ENCODE peak calls at places on chromosomes 1 and 21, in nine cellular contexts. One of them, this sample, is unnamed.
A peak's percentile ranks its signal among the peaks of the same experiment; 100 is the strongest.

GRCh38 chr1:166064951-166065350 is 101.8 kb downstream of the FAM78B start:
- DNase-seq in mesothelial cell of epicardium: no peak
- DNase-seq in naive B cell: no peak
- DNase-seq in lung microvascular endothelial cell: no peak
- DNase-seq in activated CD8-positive, alpha-beta memory T cell treated with anti-CD3 and anti-CD28 coated beads, Interleukin-2, amount 50 U/mL, for 48 hours: no peak
- DNase-seq in activated T-helper 1 cell treated with anti-CD3 and anti-CD28 coated beads, Interleukin-12 subunit alpha, Interleukin-12 subunit beta, Interleukin-2, Interleukin-4 antibody, amounts not matched to agents 30 ng/mL and 10 ng/mL and 1 ng/mL, durations not matched to agents 14 hours and 24 hours and 36 hours: no peak
- DNase-seq in mammary epithelial cell: no peak
- DNase-seq in left ventricle myocardium inferior: no peak
- DNase-seq in hippocampal formation: no peak
- DNase-seq in this sample: no peak

GRCh38 chr1:163308811-163309210 is 12.9 kb upstream of the NUF2 start:
- DNase-seq in mesothelial cell of epicardium: no peak
- DNase-seq in naive B cell: no peak
- DNase-seq in lung microvascular endothelial cell: no peak
- DNase-seq in activated CD8-positive, alpha-beta memory T cell treated with anti-CD3 and anti-CD28 coated beads, Interleukin-2, amount 50 U/mL, for 48 hours: no peak
- DNase-seq in activated T-helper 1 cell treated with anti-CD3 and anti-CD28 coated beads, Interleukin-12 subunit alpha, Interleukin-12 subunit beta, Interleukin-2, Interleukin-4 antibody, amounts not matched to agents 30 ng/mL and 10 ng/mL and 1 ng/mL, durations not matched to agents 14 hours and 24 hours and 36 hours: no peak
- DNase-seq in mammary epithelial cell: no peak
- DNase-seq in left ventricle myocardium inferior: no peak
- DNase-seq in hippocampal formation: no peak
- DNase-seq in this sample: no peak

GRCh38 chr21:17270234-17270633 is 242.6 kb upstream of the CXADR start:
- DNase-seq in mesothelial cell of epicardium: no peak
- DNase-seq in naive B cell: no peak
- DNase-seq in lung microvascular endothelial cell: peak; percentile 14
- DNase-seq in activated CD8-positive, alpha-beta memory T cell treated with anti-CD3 and anti-CD28 coated beads, Interleukin-2, amount 50 U/mL, for 48 hours: no peak
- DNase-seq in activated T-helper 1 cell treated with anti-CD3 and anti-CD28 coated beads, Interleukin-12 subunit alpha, Interleukin-12 subunit beta, Interleukin-2, Interleukin-4 antibody, amounts not matched to agents 30 ng/mL and 10 ng/mL and 1 ng/mL, durations not matched to agents 14 hours and 24 hours and 36 hours: no peak
- DNase-seq in mammary epithelial cell: peak; percentile 13
- DNase-seq in left ventricle myocardium inferior: peak; percentile 20
- DNase-seq in hippocampal formation: no peak
- DNase-seq in this sample: peak; percentile 19

GRCh38 chr1:107181253-107181977 is 40.6 kb downstream of the NTNG1 start:
- DNase-seq in mesothelial cell of epicardium: no peak
- DNase-seq in naive B cell: no peak
- DNase-seq in lung microvascular endothelial cell: no peak
- DNase-seq in activated CD8-positive, alpha-beta memory T cell treated with anti-CD3 and anti-CD28 coated beads, Interleukin-2, amount 50 U/mL, for 48 hours: no peak
- DNase-seq in activated T-helper 1 cell treated with anti-CD3 and anti-CD28 coated beads, Interleukin-12 subunit alpha, Interleukin-12 subunit beta, Interleukin-2, Interleukin-4 antibody, amounts not matched to agents 30 ng/mL and 10 ng/mL and 1 ng/mL, durations not matched to agents 14 hours and 24 hours and 36 hours: no peak
- DNase-seq in mammary epithelial cell: no peak
- DNase-seq in left ventricle myocardium inferior: no peak
- DNase-seq in hippocampal formation: no peak
- DNase-seq in this sample: no peak

GRCh38 chr1:159935719-159936283 is 9.6 kb downstream of the IGSF9 start:
- DNase-seq in mesothelial cell of epicardium: no peak
- DNase-seq in naive B cell: no peak
- DNase-seq in lung microvascular endothelial cell: no peak
- DNase-seq in activated CD8-positive, alpha-beta memory T cell treated with anti-CD3 and anti-CD28 coated beads, Interleukin-2, amount 50 U/mL, for 48 hours: no peak
- DNase-seq in activated T-helper 1 cell treated with anti-CD3 and anti-CD28 coated beads, Interleukin-12 subunit alpha, Interleukin-12 subunit beta, Interleukin-2, Interleukin-4 antibody, amounts not matched to agents 30 ng/mL and 10 ng/mL and 1 ng/mL, durations not matched to agents 14 hours and 24 hours and 36 hours: no peak
- DNase-seq in mammary epithelial cell: no peak
- DNase-seq in left ventricle myocardium inferior: no peak
- DNase-seq in hippocampal formation: no peak
- DNase-seq in this sample: peak; percentile 53

GRCh38 chr21:32520885-32521735 is 64.2 kb downstream of the TCP10L start:
- DNase-seq in mesothelial cell of epicardium: no peak
- DNase-seq in naive B cell: no peak
- DNase-seq in lung microvascular endothelial cell: peak; percentile 99
- DNase-seq in activated CD8-positive, alpha-beta memory T cell treated with anti-CD3 and anti-CD28 coated beads, Interleukin-2, amount 50 U/mL, for 48 hours: no peak
- DNase-seq in activated T-helper 1 cell treated with anti-CD3 and anti-CD28 coated beads, Interleukin-12 subunit alpha, Interleukin-12 subunit beta, Interleukin-2, Interleukin-4 antibody, amounts not matched to agents 30 ng/mL and 10 ng/mL and 1 ng/mL, durations not matched to agents 14 hours and 24 hours and 36 hours: no peak
- DNase-seq in mammary epithelial cell: peak; percentile 68
- DNase-seq in left ventricle myocardium inferior: peak; percentile 94
- DNase-seq in hippocampal formation: peak; percentile 42
- DNase-seq in this sample: peak; percentile 84

GRCh38 chr1:97553975-97554374 is 366.9 kb downstream of the DPYD start:
- DNase-seq in mesothelial cell of epicardium: no peak
- DNase-seq in naive B cell: no peak
- DNase-seq in lung microvascular endothelial cell: no peak
- DNase-seq in activated CD8-positive, alpha-beta memory T cell treated with anti-CD3 and anti-CD28 coated beads, Interleukin-2, amount 50 U/mL, for 48 hours: no peak
- DNase-seq in activated T-helper 1 cell treated with anti-CD3 and anti-CD28 coated beads, Interleukin-12 subunit alpha, Interleukin-12 subunit beta, Interleukin-2, Interleukin-4 antibody, amounts not matched to agents 30 ng/mL and 10 ng/mL and 1 ng/mL, durations not matched to agents 14 hours and 24 hours and 36 hours: no peak
- DNase-seq in mammary epithelial cell: no peak
- DNase-seq in left ventricle myocardium inferior: no peak
- DNase-seq in hippocampal formation: no peak
- DNase-seq in this sample: no peak

GRCh38 chr1:32470431-32470830 is 5.6 kb downstream of the ZBTB8B start:
- DNase-seq in mesothelial cell of epicardium: no peak
- DNase-seq in naive B cell: no peak
- DNase-seq in lung microvascular endothelial cell: no peak
- DNase-seq in activated CD8-positive, alpha-beta memory T cell treated with anti-CD3 and anti-CD28 coated beads, Interleukin-2, amount 50 U/mL, for 48 hours: no peak
- DNase-seq in activated T-helper 1 cell treated with anti-CD3 and anti-CD28 coated beads, Interleukin-12 subunit alpha, Interleukin-12 subunit beta, Interleukin-2, Interleukin-4 antibody, amounts not matched to agents 30 ng/mL and 10 ng/mL and 1 ng/mL, durations not matched to agents 14 hours and 24 hours and 36 hours: no peak
- DNase-seq in mammary epithelial cell: no peak
- DNase-seq in left ventricle myocardium inferior: no peak
- DNase-seq in hippocampal formation: no peak
- DNase-seq in this sample: no peak

GRCh38 chr1:201348211-201348566 is 29.3 kb downstream of the TNNT2 start:
- DNase-seq in mesothelial cell of epicardium: no peak
- DNase-seq in naive B cell: no peak
- DNase-seq in lung microvascular endothelial cell: peak; percentile 44
- DNase-seq in activated CD8-positive, alpha-beta memory T cell treated with anti-CD3 and anti-CD28 coated beads, Interleukin-2, amount 50 U/mL, for 48 hours: peak; percentile 63
- DNase-seq in activated T-helper 1 cell treated with anti-CD3 and anti-CD28 coated beads, Interleukin-12 subunit alpha, Interleukin-12 subunit beta, Interleukin-2, Interleukin-4 antibody, amounts not matched to agents 30 ng/mL and 10 ng/mL and 1 ng/mL, durations not matched to agents 14 hours and 24 hours and 36 hours: no peak
- DNase-seq in mammary epithelial cell: peak; percentile 45
- DNase-seq in left ventricle myocardium inferior: no peak
- DNase-seq in hippocampal formation: no peak
- DNase-seq in this sample: peak; percentile 53

GRCh38 chr1:67713071-67713806 is 28.2 kb downstream of the GADD45A start:
- DNase-seq in mesothelial cell of epicardium: no peak
- DNase-seq in naive B cell: no peak
- DNase-seq in lung microvascular endothelial cell: peak; percentile 92
- DNase-seq in activated CD8-positive, alpha-beta memory T cell treated with anti-CD3 and anti-CD28 coated beads, Interleukin-2, amount 50 U/mL, for 48 hours: no peak
- DNase-seq in activated T-helper 1 cell treated with anti-CD3 and anti-CD28 coated beads, Interleukin-12 subunit alpha, Interleukin-12 subunit beta, Interleukin-2, Interleukin-4 antibody, amounts not matched to agents 30 ng/mL and 10 ng/mL and 1 ng/mL, durations not matched to agents 14 hours and 24 hours and 36 hours: no peak
- DNase-seq in mammary epithelial cell: peak; percentile 85
- DNase-seq in left ventricle myocardium inferior: no peak
- DNase-seq in hippocampal formation: no peak
- DNase-seq in this sample: peak; percentile 23

GRCh38 chr1:162228586-162228985 is 148.1 kb downstream of the SPATA46 start:
- DNase-seq in mesothelial cell of epicardium: no peak
- DNase-seq in naive B cell: no peak
- DNase-seq in lung microvascular endothelial cell: no peak
- DNase-seq in activated CD8-positive, alpha-beta memory T cell treated with anti-CD3 and anti-CD28 coated beads, Interleukin-2, amount 50 U/mL, for 48 hours: no peak
- DNase-seq in activated T-helper 1 cell treated with anti-CD3 and anti-CD28 coated beads, Interleukin-12 subunit alpha, Interleukin-12 subunit beta, Interleukin-2, Interleukin-4 antibody, amounts not matched to agents 30 ng/mL and 10 ng/mL and 1 ng/mL, durations not matched to agents 14 hours and 24 hours and 36 hours: no peak
- DNase-seq in mammary epithelial cell: no peak
- DNase-seq in left ventricle myocardium inferior: no peak
- DNase-seq in hippocampal formation: no peak
- DNase-seq in this sample: no peak

GRCh38 chr1:236209185-236209584 is 66.8 kb downstream of the GPR137B start:
- DNase-seq in mesothelial cell of epicardium: no peak
- DNase-seq in naive B cell: no peak
- DNase-seq in lung microvascular endothelial cell: no peak
- DNase-seq in activated CD8-positive, alpha-beta memory T cell treated with anti-CD3 and anti-CD28 coated beads, Interleukin-2, amount 50 U/mL, for 48 hours: no peak
- DNase-seq in activated T-helper 1 cell treated with anti-CD3 and anti-CD28 coated beads, Interleukin-12 subunit alpha, Interleukin-12 subunit beta, Interleukin-2, Interleukin-4 antibody, amounts not matched to agents 30 ng/mL and 10 ng/mL and 1 ng/mL, durations not matched to agents 14 hours and 24 hours and 36 hours: no peak
- DNase-seq in mammary epithelial cell: no peak
- DNase-seq in left ventricle myocardium inferior: no peak
- DNase-seq in hippocampal formation: no peak
- DNase-seq in this sample: no peak

GRCh38 chr1:232574867-232575523 is 54.9 kb downstream of the SIPA1L2 start:
- DNase-seq in mesothelial cell of epicardium: no peak
- DNase-seq in naive B cell: no peak
- DNase-seq in lung microvascular endothelial cell: peak; percentile 52
- DNase-seq in activated CD8-positive, alpha-beta memory T cell treated with anti-CD3 and anti-CD28 coated beads, Interleukin-2, amount 50 U/mL, for 48 hours: no peak
- DNase-seq in activated T-helper 1 cell treated with anti-CD3 and anti-CD28 coated beads, Interleukin-12 subunit alpha, Interleukin-12 subunit beta, Interleukin-2, Interleukin-4 antibody, amounts not matched to agents 30 ng/mL and 10 ng/mL and 1 ng/mL, durations not matched to agents 14 hours and 24 hours and 36 hours: no peak
- DNase-seq in mammary epithelial cell: peak; percentile 70
- DNase-seq in left ventricle myocardium inferior: no peak
- DNase-seq in hippocampal formation: no peak
- DNase-seq in this sample: no peak

GRCh38 chr1:74571875-74572274 is 59.5 kb upstream of the LRRC53 start:
- DNase-seq in mesothelial cell of epicardium: no peak
- DNase-seq in naive B cell: no peak
- DNase-seq in lung microvascular endothelial cell: no peak
- DNase-seq in activated CD8-positive, alpha-beta memory T cell treated with anti-CD3 and anti-CD28 coated beads, Interleukin-2, amount 50 U/mL, for 48 hours: no peak
- DNase-seq in activated T-helper 1 cell treated with anti-CD3 and anti-CD28 coated beads, Interleukin-12 subunit alpha, Interleukin-12 subunit beta, Interleukin-2, Interleukin-4 antibody, amounts not matched to agents 30 ng/mL and 10 ng/mL and 1 ng/mL, durations not matched to agents 14 hours and 24 hours and 36 hours: no peak
- DNase-seq in mammary epithelial cell: no peak
- DNase-seq in left ventricle myocardium inferior: no peak
- DNase-seq in hippocampal formation: no peak
- DNase-seq in this sample: no peak

GRCh38 chr21:31447477-31447876 is 103.4 kb upstream of the TIAM1 start:
- DNase-seq in mesothelial cell of epicardium: no peak
- DNase-seq in naive B cell: no peak
- DNase-seq in lung microvascular endothelial cell: no peak
- DNase-seq in activated CD8-positive, alpha-beta memory T cell treated with anti-CD3 and anti-CD28 coated beads, Interleukin-2, amount 50 U/mL, for 48 hours: no peak
- DNase-seq in activated T-helper 1 cell treated with anti-CD3 and anti-CD28 coated beads, Interleukin-12 subunit alpha, Interleukin-12 subunit beta, Interleukin-2, Interleukin-4 antibody, amounts not matched to agents 30 ng/mL and 10 ng/mL and 1 ng/mL, durations not matched to agents 14 hours and 24 hours and 36 hours: no peak
- DNase-seq in mammary epithelial cell: no peak
- DNase-seq in left ventricle myocardium inferior: no peak
- DNase-seq in hippocampal formation: no peak
- DNase-seq in this sample: no peak

GRCh38 chr1:28062806-28063205 is 25.6 kb downstream of the EYA3 start:
- DNase-seq in mesothelial cell of epicardium: no peak
- DNase-seq in naive B cell: no peak
- DNase-seq in lung microvascular endothelial cell: peak; percentile 85
- DNase-seq in activated CD8-positive, alpha-beta memory T cell treated with anti-CD3 and anti-CD28 coated beads, Interleukin-2, amount 50 U/mL, for 48 hours: no peak
- DNase-seq in activated T-helper 1 cell treated with anti-CD3 and anti-CD28 coated beads, Interleukin-12 subunit alpha, Interleukin-12 subunit beta, Interleukin-2, Interleukin-4 antibody, amounts not matched to agents 30 ng/mL and 10 ng/mL and 1 ng/mL, durations not matched to agents 14 hours and 24 hours and 36 hours: no peak
- DNase-seq in mammary epithelial cell: no peak
- DNase-seq in left ventricle myocardium inferior: no peak
- DNase-seq in hippocampal formation: no peak
- DNase-seq in this sample: peak; percentile 47

GRCh38 chr1:26897351-26897750 is 2.9 kb downstream of the GPATCH3 start:
- DNase-seq in mesothelial cell of epicardium: no peak
- DNase-seq in naive B cell: no peak
- DNase-seq in lung microvascular endothelial cell: no peak
- DNase-seq in activated CD8-positive, alpha-beta memory T cell treated with anti-CD3 and anti-CD28 coated beads, Interleukin-2, amount 50 U/mL, for 48 hours: no peak
- DNase-seq in activated T-helper 1 cell treated with anti-CD3 and anti-CD28 coated beads, Interleukin-12 subunit alpha, Interleukin-12 subunit beta, Interleukin-2, Interleukin-4 antibody, amounts not matched to agents 30 ng/mL and 10 ng/mL and 1 ng/mL, durations not matched to agents 14 hours and 24 hours and 36 hours: no peak
- DNase-seq in mammary epithelial cell: no peak
- DNase-seq in left ventricle myocardium inferior: no peak
- DNase-seq in hippocampal formation: no peak
- DNase-seq in this sample: no peak

GRCh38 chr1:91764471-91765115 is 121.4 kb downstream of the TGFBR3 start:
- DNase-seq in mesothelial cell of epicardium: no peak
- DNase-seq in naive B cell: no peak
- DNase-seq in lung microvascular endothelial cell: no peak
- DNase-seq in activated CD8-positive, alpha-beta memory T cell treated with anti-CD3 and anti-CD28 coated beads, Interleukin-2, amount 50 U/mL, for 48 hours: no peak
- DNase-seq in activated T-helper 1 cell treated with anti-CD3 and anti-CD28 coated beads, Interleukin-12 subunit alpha, Interleukin-12 subunit beta, Interleukin-2, Interleukin-4 antibody, amounts not matched to agents 30 ng/mL and 10 ng/mL and 1 ng/mL, durations not matched to agents 14 hours and 24 hours and 36 hours: no peak
- DNase-seq in mammary epithelial cell: no peak
- DNase-seq in left ventricle myocardium inferior: no peak
- DNase-seq in hippocampal formation: no peak
- DNase-seq in this sample: no peak

GRCh38 chr1:101238681-101239094 is 1.9 kb downstream of the S1PR1 start:
- DNase-seq in mesothelial cell of epicardium: peak; percentile 59
- DNase-seq in naive B cell: peak; percentile 73
- DNase-seq in lung microvascular endothelial cell: peak; percentile 96
- DNase-seq in activated CD8-positive, alpha-beta memory T cell treated with anti-CD3 and anti-CD28 coated beads, Interleukin-2, amount 50 U/mL, for 48 hours: peak; percentile 98
- DNase-seq in activated T-helper 1 cell treated with anti-CD3 and anti-CD28 coated beads, Interleukin-12 subunit alpha, Interleukin-12 subunit beta, Interleukin-2, Interleukin-4 antibody, amounts not matched to agents 30 ng/mL and 10 ng/mL and 1 ng/mL, durations not matched to agents 14 hours and 24 hours and 36 hours: peak; percentile 79
- DNase-seq in mammary epithelial cell: peak; percentile 83
- DNase-seq in left ventricle myocardium inferior: peak; percentile 88
- DNase-seq in hippocampal formation: peak; percentile 60
- DNase-seq in this sample: peak; percentile 77

GRCh38 chr1:168225476-168226190 is at the start of gene SFT2D2:
- DNase-seq in mesothelial cell of epicardium: peak; percentile 53
- DNase-seq in naive B cell: peak; percentile 83
- DNase-seq in lung microvascular endothelial cell: peak; percentile 83
- DNase-seq in activated CD8-positive, alpha-beta memory T cell treated with anti-CD3 and anti-CD28 coated beads, Interleukin-2, amount 50 U/mL, for 48 hours: peak; percentile 91
- DNase-seq in activated T-helper 1 cell treated with anti-CD3 and anti-CD28 coated beads, Interleukin-12 subunit alpha, Interleukin-12 subunit beta, Interleukin-2, Interleukin-4 antibody, amounts not matched to agents 30 ng/mL and 10 ng/mL and 1 ng/mL, durations not matched to agents 14 hours and 24 hours and 36 hours: peak; percentile 77
- DNase-seq in mammary epithelial cell: peak; percentile 82
- DNase-seq in left ventricle myocardium inferior: peak; percentile 81
- DNase-seq in hippocampal formation: peak; percentile 59
- DNase-seq in this sample: peak; percentile 90

GRCh38 chr1:205994342-205994741 is 8.9 kb downstream of the RAB7B start:
- DNase-seq in mesothelial cell of epicardium: no peak
- DNase-seq in naive B cell: no peak
- DNase-seq in lung microvascular endothelial cell: no peak
- DNase-seq in activated CD8-positive, alpha-beta memory T cell treated with anti-CD3 and anti-CD28 coated beads, Interleukin-2, amount 50 U/mL, for 48 hours: peak; percentile 23
- DNase-seq in activated T-helper 1 cell treated with anti-CD3 and anti-CD28 coated beads, Interleukin-12 subunit alpha, Interleukin-12 subunit beta, Interleukin-2, Interleukin-4 antibody, amounts not matched to agents 30 ng/mL and 10 ng/mL and 1 ng/mL, durations not matched to agents 14 hours and 24 hours and 36 hours: no peak
- DNase-seq in mammary epithelial cell: no peak
- DNase-seq in left ventricle myocardium inferior: no peak
- DNase-seq in hippocampal formation: peak; percentile 94
- DNase-seq in this sample: no peak

GRCh38 chr1:23010734-23011449 is 4.8 kb downstream of the TEX46 start:
- DNase-seq in mesothelial cell of epicardium: no peak
- DNase-seq in naive B cell: no peak
- DNase-seq in lung microvascular endothelial cell: peak; percentile 79
- DNase-seq in activated CD8-positive, alpha-beta memory T cell treated with anti-CD3 and anti-CD28 coated beads, Interleukin-2, amount 50 U/mL, for 48 hours: no peak
- DNase-seq in activated T-helper 1 cell treated with anti-CD3 and anti-CD28 coated beads, Interleukin-12 subunit alpha, Interleukin-12 subunit beta, Interleukin-2, Interleukin-4 antibody, amounts not matched to agents 30 ng/mL and 10 ng/mL and 1 ng/mL, durations not matched to agents 14 hours and 24 hours and 36 hours: no peak
- DNase-seq in mammary epithelial cell: peak; percentile 86
- DNase-seq in left ventricle myocardium inferior: no peak
- DNase-seq in hippocampal formation: no peak
- DNase-seq in this sample: no peak

GRCh38 chr1:215290018-215290417 is 207.5 kb downstream of the KCNK2 start:
- DNase-seq in mesothelial cell of epicardium: no peak
- DNase-seq in naive B cell: no peak
- DNase-seq in lung microvascular endothelial cell: no peak
- DNase-seq in activated CD8-positive, alpha-beta memory T cell treated with anti-CD3 and anti-CD28 coated beads, Interleukin-2, amount 50 U/mL, for 48 hours: no peak
- DNase-seq in activated T-helper 1 cell treated with anti-CD3 and anti-CD28 coated beads, Interleukin-12 subunit alpha, Interleukin-12 subunit beta, Interleukin-2, Interleukin-4 antibody, amounts not matched to agents 30 ng/mL and 10 ng/mL and 1 ng/mL, durations not matched to agents 14 hours and 24 hours and 36 hours: no peak
- DNase-seq in mammary epithelial cell: no peak
- DNase-seq in left ventricle myocardium inferior: no peak
- DNase-seq in hippocampal formation: no peak
- DNase-seq in this sample: no peak

GRCh38 chr1:182249201-182249676 is 142.4 kb downstream of the GLUL start:
- DNase-seq in mesothelial cell of epicardium: no peak
- DNase-seq in naive B cell: no peak
- DNase-seq in lung microvascular endothelial cell: no peak
- DNase-seq in activated CD8-positive, alpha-beta memory T cell treated with anti-CD3 and anti-CD28 coated beads, Interleukin-2, amount 50 U/mL, for 48 hours: peak; percentile 68
- DNase-seq in activated T-helper 1 cell treated with anti-CD3 and anti-CD28 coated beads, Interleukin-12 subunit alpha, Interleukin-12 subunit beta, Interleukin-2, Interleukin-4 antibody, amounts not matched to agents 30 ng/mL and 10 ng/mL and 1 ng/mL, durations not matched to agents 14 hours and 24 hours and 36 hours: peak; percentile 53
- DNase-seq in mammary epithelial cell: no peak
- DNase-seq in left ventricle myocardium inferior: no peak
- DNase-seq in hippocampal formation: no peak
- DNase-seq in this sample: no peak

GRCh38 chr1:55580845-55581332 is 365.7 kb upstream of the USP24 start:
- DNase-seq in mesothelial cell of epicardium: no peak
- DNase-seq in naive B cell: no peak
- DNase-seq in lung microvascular endothelial cell: no peak
- DNase-seq in activated CD8-positive, alpha-beta memory T cell treated with anti-CD3 and anti-CD28 coated beads, Interleukin-2, amount 50 U/mL, for 48 hours: no peak
- DNase-seq in activated T-helper 1 cell treated with anti-CD3 and anti-CD28 coated beads, Interleukin-12 subunit alpha, Interleukin-12 subunit beta, Interleukin-2, Interleukin-4 antibody, amounts not matched to agents 30 ng/mL and 10 ng/mL and 1 ng/mL, durations not matched to agents 14 hours and 24 hours and 36 hours: no peak
- DNase-seq in mammary epithelial cell: peak; percentile 92
- DNase-seq in left ventricle myocardium inferior: no peak
- DNase-seq in hippocampal formation: no peak
- DNase-seq in this sample: no peak

GRCh38 chr1:38128926-38129453 is 82.4 kb upstream of the POU3F1 start:
- DNase-seq in mesothelial cell of epicardium: no peak
- DNase-seq in naive B cell: no peak
- DNase-seq in lung microvascular endothelial cell: no peak
- DNase-seq in activated CD8-positive, alpha-beta memory T cell treated with anti-CD3 and anti-CD28 coated beads, Interleukin-2, amount 50 U/mL, for 48 hours: no peak
- DNase-seq in activated T-helper 1 cell treated with anti-CD3 and anti-CD28 coated beads, Interleukin-12 subunit alpha, Interleukin-12 subunit beta, Interleukin-2, Interleukin-4 antibody, amounts not matched to agents 30 ng/mL and 10 ng/mL and 1 ng/mL, durations not matched to agents 14 hours and 24 hours and 36 hours: no peak
- DNase-seq in mammary epithelial cell: no peak
- DNase-seq in left ventricle myocardium inferior: no peak
- DNase-seq in hippocampal formation: no peak
- DNase-seq in this sample: no peak

GRCh38 chr21:29888437-29888836 is 51.4 kb downstream of the GRIK1 start:
- DNase-seq in mesothelial cell of epicardium: no peak
- DNase-seq in naive B cell: no peak
- DNase-seq in lung microvascular endothelial cell: no peak
- DNase-seq in activated CD8-positive, alpha-beta memory T cell treated with anti-CD3 and anti-CD28 coated beads, Interleukin-2, amount 50 U/mL, for 48 hours: no peak
- DNase-seq in activated T-helper 1 cell treated with anti-CD3 and anti-CD28 coated beads, Interleukin-12 subunit alpha, Interleukin-12 subunit beta, Interleukin-2, Interleukin-4 antibody, amounts not matched to agents 30 ng/mL and 10 ng/mL and 1 ng/mL, durations not matched to agents 14 hours and 24 hours and 36 hours: no peak
- DNase-seq in mammary epithelial cell: peak; percentile 33
- DNase-seq in left ventricle myocardium inferior: no peak
- DNase-seq in hippocampal formation: no peak
- DNase-seq in this sample: no peak

GRCh38 chr1:15424146-15424667 is 14.0 kb upstream of the CTRC start:
- DNase-seq in mesothelial cell of epicardium: no peak
- DNase-seq in naive B cell: no peak
- DNase-seq in lung microvascular endothelial cell: no peak
- DNase-seq in activated CD8-positive, alpha-beta memory T cell treated with anti-CD3 and anti-CD28 coated beads, Interleukin-2, amount 50 U/mL, for 48 hours: no peak
- DNase-seq in activated T-helper 1 cell treated with anti-CD3 and anti-CD28 coated beads, Interleukin-12 subunit alpha, Interleukin-12 subunit beta, Interleukin-2, Interleukin-4 antibody, amounts not matched to agents 30 ng/mL and 10 ng/mL and 1 ng/mL, durations not matched to agents 14 hours and 24 hours and 36 hours: no peak
- DNase-seq in mammary epithelial cell: no peak
- DNase-seq in left ventricle myocardium inferior: no peak
- DNase-seq in hippocampal formation: no peak
- DNase-seq in this sample: no peak

GRCh38 chr1:2003564-2004131 is at the start of gene CFAP74:
- DNase-seq in mesothelial cell of epicardium: peak; percentile 53
- DNase-seq in naive B cell: no peak
- DNase-seq in lung microvascular endothelial cell: peak; percentile 12
- DNase-seq in activated CD8-positive, alpha-beta memory T cell treated with anti-CD3 and anti-CD28 coated beads, Interleukin-2, amount 50 U/mL, for 48 hours: peak; percentile 67
- DNase-seq in activated T-helper 1 cell treated with anti-CD3 and anti-CD28 coated beads, Interleukin-12 subunit alpha, Interleukin-12 subunit beta, Interleukin-2, Interleukin-4 antibody, amounts not matched to agents 30 ng/mL and 10 ng/mL and 1 ng/mL, durations not matched to agents 14 hours and 24 hours and 36 hours: no peak
- DNase-seq in mammary epithelial cell: no peak
- DNase-seq in left ventricle myocardium inferior: no peak
- DNase-seq in hippocampal formation: peak; percentile 40
- DNase-seq in this sample: no peak

GRCh38 chr1:63732666-63733065 is 41.2 kb upstream of the ROR1 start:
- DNase-seq in mesothelial cell of epicardium: no peak
- DNase-seq in naive B cell: no peak
- DNase-seq in lung microvascular endothelial cell: peak; percentile 69
- DNase-seq in activated CD8-positive, alpha-beta memory T cell treated with anti-CD3 and anti-CD28 coated beads, Interleukin-2, amount 50 U/mL, for 48 hours: no peak
- DNase-seq in activated T-helper 1 cell treated with anti-CD3 and anti-CD28 coated beads, Interleukin-12 subunit alpha, Interleukin-12 subunit beta, Interleukin-2, Interleukin-4 antibody, amounts not matched to agents 30 ng/mL and 10 ng/mL and 1 ng/mL, durations not matched to agents 14 hours and 24 hours and 36 hours: no peak
- DNase-seq in mammary epithelial cell: no peak
- DNase-seq in left ventricle myocardium inferior: no peak
- DNase-seq in hippocampal formation: no peak
- DNase-seq in this sample: no peak

GRCh38 chr1:245306628-245307410 is 152.0 kb downstream of the KIF26B start:
- DNase-seq in mesothelial cell of epicardium: no peak
- DNase-seq in naive B cell: no peak
- DNase-seq in lung microvascular endothelial cell: peak; percentile 34
- DNase-seq in activated CD8-positive, alpha-beta memory T cell treated with anti-CD3 and anti-CD28 coated beads, Interleukin-2, amount 50 U/mL, for 48 hours: no peak
- DNase-seq in activated T-helper 1 cell treated with anti-CD3 and anti-CD28 coated beads, Interleukin-12 subunit alpha, Interleukin-12 subunit beta, Interleukin-2, Interleukin-4 antibody, amounts not matched to agents 30 ng/mL and 10 ng/mL and 1 ng/mL, durations not matched to agents 14 hours and 24 hours and 36 hours: no peak
- DNase-seq in mammary epithelial cell: no peak
- DNase-seq in left ventricle myocardium inferior: no peak
- DNase-seq in hippocampal formation: no peak
- DNase-seq in this sample: no peak

This sample was measured in NB4.